ENCODE peak calls at places on chromosomes 4 and X, in four cellular contexts. B is NAMALWA, X is AG20443, Q is activated T-cell treated with anti-CD3 and anti-CD28 coated beads for 1 hour. O is an unnamed sample.

GRCh38 chr4:176885224-176885623 is 92.5 kb upstream of the VEGFC start:
- DNase-seq in Q (no peak), X (no peak), B (no peak), O (no peak)

GRCh38 chrX:103831342-103831802 is 685 bp downstream of the RAB9B start:
- DNase-seq in Q (peak), B (peak), X (no peak), O (peak)

GRCh38 chr4:26860922-26861433 is 337 bp downstream of the STIM2 start:
- DNase-seq in X (peak), B (peak), Q (peak), O (no peak)

GRCh38 chrX:133434197-133434820 is 19.0 kb upstream of the GPC4 start:
- DNase-seq in B (peak), Q (no peak), X (no peak), O (no peak)

GRCh38 chr4:121072080-121072835 is at the start of gene NDNF:
- DNase-seq in X (peak), Q (no peak), B (no peak), O (peak)

GRCh38 chr4:10808591-10808990 is 124.0 kb upstream of the CLNK start:
- DNase-seq in B (no peak), Q (no peak), X (no peak), O (peak)

GRCh38 chr4:142160509-142160908 is 524.1 kb downstream of the IL15 start:
- DNase-seq in Q (no peak), X (no peak), B (no peak), O (no peak)

GRCh38 chrX:153381684-153382532 is 19.2 kb downstream of the PNMA6E start:
- DNase-seq in X (peak), B (peak), Q (no peak), O (peak)

GRCh38 chrX:114162068-114162735 is 421.7 kb upstream of the HTR2C start:
- DNase-seq in Q (no peak), X (no peak), B (peak), O (no peak)

GRCh38 chr4:10020871-10021676 is at the start of gene SLC2A9:
- DNase-seq in Q (no peak), X (peak), B (no peak), O (no peak)

GRCh38 chrX:29842552-29842951 is 372.8 kb upstream of the MAGEB2 start:
- DNase-seq in X (no peak), B (no peak), Q (no peak), O (no peak)

GRCh38 chr4:163535657-163536056 is 41.2 kb downstream of the TMA16 start:
- DNase-seq in X (no peak), Q (no peak), B (peak), O (no peak)

GRCh38 chrX:72003811-72004750 is 93.4 kb downstream of the NHSL2 start:
- DNase-seq in X (peak), B (no peak), Q (no peak), O (no peak)

GRCh38 chrX:55161581-55161980 is 58.6 kb upstream of the PAGE5 start:
- DNase-seq in B (peak), X (peak), Q (no peak), O (peak)

GRCh38 chr4:75892508-75892907 is 9.7 kb downstream of the PPEF2 start:
- DNase-seq in Q (no peak), B (no peak), X (no peak), O (no peak)

GRCh38 chrX:50157545-50158125 is 43.2 kb downstream of the AKAP4 start:
- DNase-seq in Q (no peak), X (no peak), B (no peak), O (no peak)

GRCh38 chr4:56728512-56728911 is 47.4 kb upstream of the HOPX start:
- DNase-seq in X (peak), Q (no peak), B (no peak), O (no peak)

GRCh38 chr4:110480031-110480549 is 4.1 kb downstream of the ENPEP start:
- DNase-seq in Q (no peak), X (peak), B (peak), O (no peak)

GRCh38 chr4:9735515-9735914 is 45.9 kb upstream of the DRD5 start:
- DNase-seq in X (no peak), B (no peak), Q (no peak), O (no peak)

GRCh38 chrX:13684361-13684760 is 4.6 kb upstream of the RAB9A start:
- DNase-seq in B (no peak), Q (no peak), X (no peak), O (no peak)

GRCh38 chr4:154958621-154959358 is 177.7 kb downstream of the RBM46 start:
- DNase-seq in B (no peak), X (no peak), Q (no peak), O (peak)

GRCh38 chr4:2288051-2288541 is 26.2 kb upstream of the MXD4 start:
- DNase-seq in B (no peak), X (no peak), Q (no peak), O (no peak)

GRCh38 chr4:3192827-3193226 is 56.1 kb upstream of the MSANTD1 start:
- DNase-seq in Q (no peak), B (no peak), X (no peak), O (no peak)

GRCh38 chr4:175035907-175036306 is 117.7 kb downstream of the ADAM29 start:
- DNase-seq in X (peak), B (no peak), Q (no peak), O (no peak)

GRCh38 chr4:159547645-159548308 is 444.9 kb downstream of the RAPGEF2 start:
- DNase-seq in X (no peak), Q (no peak), B (no peak), O (peak)